ENCODE peak calls at places on chromosomes 1 and 21, in six cellular contexts. V, F, P, L, Z and C are unnamed samples.

GRCh38 chr1:110433803-110434202 is 17.1 kb upstream of the PROK1 start:
- DNase-seq in V (peak), F (peak), P (peak), L (peak), Z (peak), C (peak)

GRCh38 chr1:50742523-50742922 is 217.5 kb downstream of the FAF1 start:
- DNase-seq in V (no peak), F (no peak), P (peak), L (no peak), Z (no peak), C (no peak)

GRCh38 chr1:31750858-31751638 is 13.1 kb downstream of the ADGRB2 start:
- DNase-seq in V (no peak), F (no peak), P (peak), L (no peak), Z (no peak), C (peak)

GRCh38 chr1:25710583-25711347 is 89.2 kb upstream of the SELENON start:
- DNase-seq in V (no peak), F (no peak), P (peak), L (no peak), Z (no peak), C (peak)

GRCh38 chr1:18513995-18514394 is 33.3 kb downstream of the KLHDC7A start:
- DNase-seq in V (no peak), F (no peak), P (no peak), L (no peak), Z (no peak), C (no peak)

GRCh38 chr21:43325968-43326367 is 101.0 kb downstream of the SIK1 start:
- DNase-seq in V (no peak), F (no peak), P (no peak), L (no peak), Z (no peak), C (no peak)

GRCh38 chr1:3393024-3393986 is 61.2 kb upstream of the ARHGEF16 start:
- DNase-seq in V (peak), F (peak), P (peak), L (no peak), Z (no peak), C (peak)

GRCh38 chr1:102191723-102192122 is 195.0 kb upstream of the OLFM3 start:
- DNase-seq in V (peak), F (peak), P (no peak), L (no peak), Z (peak), C (peak)

GRCh38 chr1:33682371-33682770 is 181.5 kb upstream of the HMGB4 start:
- DNase-seq in V (no peak), F (no peak), P (no peak), L (no peak), Z (no peak), C (no peak)

GRCh38 chr1:232980336-232980978 is 30.0 kb downstream of the NTPCR start:
- DNase-seq in V (peak), F (no peak), P (peak), L (no peak), Z (peak), C (peak)

GRCh38 chr1:78003882-78004718 is 639 bp upstream of the DNAJB4 start:
- DNase-seq in V (peak), F (peak), P (peak), L (no peak), Z (peak), C (peak)

GRCh38 chr1:12150456-12151200 is 16.2 kb upstream of the TNFRSF1B start:
- DNase-seq in V (no peak), F (no peak), P (no peak), L (no peak), Z (peak), C (no peak)

GRCh38 chr1:36471830-36472641 is 7.9 kb upstream of the MRPS15 start:
- DNase-seq in V (no peak), F (no peak), P (no peak), L (no peak), Z (no peak), C (no peak)

GRCh38 chr1:37486680-37487618 is 12.6 kb downstream of the ZC3H12A start:
- DNase-seq in V (peak), F (peak), P (peak), L (no peak), Z (peak), C (peak)

GRCh38 chr21:42237161-42237560 is 18.2 kb downstream of the ABCG1 start:
- DNase-seq in V (no peak), F (no peak), P (no peak), L (no peak), Z (no peak), C (no peak)

GRCh38 chr1:112517231-112517630 is 8.5 kb downstream of the WNT2B start:
- DNase-seq in V (no peak), F (no peak), P (no peak), L (no peak), Z (no peak), C (no peak)

GRCh38 chr1:200433586-200433985 is 23.8 kb upstream of the ZNF281 start:
- DNase-seq in V (no peak), F (no peak), P (no peak), L (no peak), Z (no peak), C (no peak)

GRCh38 chr1:91173379-91173890 is 151.6 kb upstream of the ZNF644 start:
- DNase-seq in V (no peak), F (no peak), P (no peak), L (no peak), Z (no peak), C (no peak)

GRCh38 chr1:185074307-185074706 is 28.9 kb downstream of the RNF2 start:
- DNase-seq in V (no peak), F (no peak), P (peak), L (no peak), Z (no peak), C (peak)

GRCh38 chr1:20343149-20343936 is 52.7 kb downstream of the VWA5B1 start:
- DNase-seq in V (peak), F (peak), P (no peak), L (peak), Z (no peak), C (no peak)

GRCh38 chr1:97174039-97174704 is 452.6 kb downstream of the PTBP2 start:
- DNase-seq in V (no peak), F (no peak), P (no peak), L (no peak), Z (no peak), C (no peak)

GRCh38 chr1:91608876-91609275 is 108.2 kb downstream of the CDC7 start:
- DNase-seq in V (no peak), F (no peak), P (peak), L (no peak), Z (peak), C (peak)

GRCh38 chr1:164576311-164577271 is 17.6 kb downstream of the PBX1 start:
- DNase-seq in V (peak), F (no peak), P (peak), L (no peak), Z (no peak), C (peak)

GRCh38 chr1:236699366-236699765 is 13.1 kb downstream of the ACTN2 start:
- DNase-seq in V (no peak), F (no peak), P (peak), L (no peak), Z (peak), C (no peak)

GRCh38 chr1:106055900-106056299 is 1000.6 kb upstream of the PRMT6 start:
- DNase-seq in V (no peak), F (no peak), P (no peak), L (no peak), Z (no peak), C (no peak)

GRCh38 chr1:2199042-2199810 is 4.7 kb upstream of the FAAP20 start:
- DNase-seq in V (peak), F (peak), P (peak), L (no peak), Z (peak), C (peak)

GRCh38 chr1:231494439-231495110 is 33.9 kb upstream of the TSNAX start:
- DNase-seq in V (no peak), F (no peak), P (no peak), L (no peak), Z (no peak), C (no peak)

GRCh38 chr1:19306941-19307340 is 5.0 kb downstream of the AKR7A2 start:
- DNase-seq in V (no peak), F (no peak), P (no peak), L (no peak), Z (no peak), C (no peak)

GRCh38 chr1:36739703-36740289 is 257.1 kb upstream of the CSF3R start:
- DNase-seq in V (no peak), F (no peak), P (no peak), L (no peak), Z (no peak), C (no peak)

GRCh38 chr1:99455760-99456159 is 190.2 kb upstream of the PALMD start:
- DNase-seq in V (no peak), F (no peak), P (no peak), L (no peak), Z (no peak), C (no peak)

GRCh38 chr1:160634543-160635491 is 12.0 kb downstream of the SLAMF1 start:
- DNase-seq in V (no peak), F (no peak), P (no peak), L (no peak), Z (no peak), C (no peak)
- H2BK120ac ChIP-seq in V (no peak), F (no peak), P (no peak), L (peak), Z (peak), C (no peak)

DNA sequence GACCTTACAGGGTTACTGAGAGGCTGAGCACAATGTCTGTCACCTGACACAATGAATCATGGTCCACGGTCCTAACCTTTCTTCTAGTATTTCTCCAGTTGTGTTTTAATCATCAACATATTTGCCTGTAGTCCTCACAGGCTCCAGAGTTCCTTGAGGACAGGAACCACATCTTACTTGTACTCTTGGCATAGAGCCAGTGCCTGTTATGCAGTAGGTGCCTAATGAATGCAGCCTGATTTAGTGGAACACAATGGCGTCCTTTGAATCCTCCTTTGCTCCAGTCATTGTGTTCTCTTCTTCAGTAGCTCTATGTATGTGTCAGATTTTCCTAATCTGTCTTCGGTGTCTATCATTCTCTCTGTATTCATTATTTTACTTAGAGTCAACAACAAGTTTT is 667.4 kb downstream of the PTPRU start:
- DNase-seq in V (no peak), F (no peak), P (no peak), L (no peak), Z (no peak), C (no peak)
- H3K14ac ChIP-seq in V (no peak), F (no peak), P (no peak), L (no peak), Z (no peak), C (no peak)

GRCh38 chr1:94667716-94668282 is 126.2 kb upstream of the F3 start:
- DNase-seq in V (no peak), F (no peak), P (no peak), L (no peak), Z (no peak), C (peak)

GRCh38 chr1:94670273-94670672 is 128.7 kb upstream of the F3 start:
- DNase-seq in V (no peak), F (no peak), P (peak), L (no peak), Z (peak), C (peak)

GRCh38 chr1:94666797-94667196 is 125.2 kb upstream of the F3 start:
- DNase-seq in V (no peak), F (no peak), P (no peak), L (no peak), Z (no peak), C (no peak)

GRCh38 chr1:94669213-94669612 is 127.7 kb upstream of the F3 start:
- DNase-seq in V (no peak), F (no peak), P (peak), L (no peak), Z (no peak), C (peak)

DNA sequence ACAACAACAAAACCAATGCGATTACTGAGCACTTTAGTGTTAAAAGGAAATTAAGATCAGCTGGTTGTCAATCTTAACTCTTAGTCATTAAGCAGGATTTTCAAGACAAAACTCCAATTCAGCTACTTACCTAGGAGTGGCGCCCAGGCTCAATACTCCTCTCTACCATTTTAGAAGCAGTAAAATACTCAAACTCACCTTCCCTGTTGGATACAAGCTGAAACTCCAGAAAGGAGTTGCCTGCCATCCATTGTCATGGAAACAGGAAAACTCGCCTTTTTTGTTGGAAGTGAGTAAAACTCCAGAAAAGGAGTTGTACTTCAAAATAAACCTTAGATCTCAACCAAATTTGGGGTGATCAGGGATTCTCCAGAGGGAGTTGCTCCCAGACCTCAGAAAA is 127.0 kb upstream of the F3 start:
- DNase-seq in V (no peak), F (no peak), P (no peak), L (no peak), Z (no peak), C (no peak)
- H2BK120ac ChIP-seq in V (no peak), F (no peak), P (peak), L (no peak), Z (no peak), C (no peak)

GRCh38 chr1:229798558-229798957 is 172.5 kb downstream of the URB2 start:
- DNase-seq in V (no peak), F (no peak), P (no peak), L (no peak), Z (no peak), C (no peak)
- H3K14ac ChIP-seq in V (no peak), F (no peak), P (no peak), L (no peak), Z (no peak), C (no peak)

GRCh38 chr1:119712342-119713038 is 756 bp downstream of the PHGDH start:
- DNase-seq in V (peak), F (peak), P (peak), L (no peak), Z (peak), C (peak)
- H2BK120ac ChIP-seq in V (peak), F (peak), P (peak), L (peak), Z (peak), C (peak)

DNA sequence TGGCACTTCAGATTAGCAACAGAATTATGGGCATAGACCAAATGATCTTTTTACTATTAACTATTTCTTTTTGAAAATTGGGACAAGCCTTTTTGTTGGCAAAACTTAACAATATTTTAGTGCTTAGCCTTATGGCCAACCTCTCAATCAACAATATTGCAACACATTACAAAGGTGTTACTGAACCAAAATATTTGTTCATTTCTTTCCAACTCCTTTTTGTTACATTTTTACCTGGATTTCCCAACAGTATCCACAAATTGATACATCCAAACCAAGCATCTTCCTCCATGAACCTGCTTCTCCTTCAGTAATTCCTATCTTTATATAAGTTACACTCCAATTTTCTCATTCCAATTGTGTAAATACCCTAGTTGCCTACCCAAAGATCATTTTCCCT is 1.5 kb upstream of the AMPD1 start:
- DNase-seq in V (no peak), F (no peak), P (no peak), L (no peak), Z (no peak), C (no peak)
- H3K14ac ChIP-seq in V (no peak), F (no peak), P (no peak), L (no peak), Z (no peak), C (no peak)

GRCh38 chr1:204931313-204931712 is 60.7 kb downstream of the NFASC start:
- DNase-seq in V (no peak), F (no peak), P (no peak), L (no peak), Z (no peak), C (no peak)

GRCh38 chr1:204928671-204929486 is 58.2 kb downstream of the NFASC start:
- DNase-seq in V (no peak), F (no peak), P (no peak), L (no peak), Z (no peak), C (no peak)

GRCh38 chr1:204932573-204932909 is 61.9 kb downstream of the NFASC start:
- DNase-seq in V (no peak), F (no peak), P (no peak), L (no peak), Z (no peak), C (no peak)

GRCh38 chr1:204929487-204930185 is 59.0 kb downstream of the NFASC start:
- DNase-seq in V (no peak), F (no peak), P (no peak), L (no peak), Z (no peak), C (no peak)

GRCh38 chr1:204931768-204932572 is 61.3 kb downstream of the NFASC start:
- DNase-seq in V (no peak), F (no peak), P (no peak), L (no peak), Z (peak), C (no peak)
- H2BK120ac ChIP-seq in V (no peak), F (no peak), P (no peak), L (no peak), Z (no peak), C (no peak)

DNA sequence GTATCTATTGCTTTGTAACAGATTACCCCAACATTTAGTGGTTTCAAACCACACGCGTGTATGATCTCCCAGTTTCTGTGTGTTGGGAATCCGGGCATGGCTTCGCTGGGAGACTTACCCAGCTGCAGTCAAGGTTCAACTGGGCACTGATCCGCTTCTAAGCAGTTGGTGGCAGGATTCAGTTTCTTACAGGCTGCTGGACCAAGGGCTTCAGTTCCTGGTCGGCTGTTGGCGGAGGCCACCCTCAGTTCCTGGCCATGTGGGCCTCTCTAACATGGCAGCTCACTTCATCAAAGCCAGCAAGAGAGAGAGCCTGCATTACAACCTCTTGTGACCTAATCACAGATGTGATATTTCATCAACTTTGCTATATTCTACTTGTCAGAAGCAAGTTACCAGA is 53.8 kb upstream of the NEK2 start:
- DNase-seq in V (no peak), F (no peak), P (no peak), L (no peak), Z (no peak), C (no peak)
- H3K14ac ChIP-seq in V (no peak), F (no peak), P (no peak), L (no peak), Z (no peak), C (no peak)

GRCh38 chr1:230236301-230236700 is 169.3 kb downstream of the GALNT2 start:
- DNase-seq in V (no peak), F (no peak), P (no peak), L (no peak), Z (no peak), C (no peak)
- H2BK120ac ChIP-seq in V (no peak), F (no peak), P (no peak), L (no peak), Z (no peak), C (no peak)